ENCODE peak calls at places on chromosome 1, in nine cellular contexts. One of them, this sample, is unnamed.

GRCh38 chr1:12697406-12697805 is 18.5 kb upstream of the AADACL3 start:
- DNase-seq in hippocampal formation: no peak
- DNase-seq in Kasumi-1: no peak
- DNase-seq in neuronal stem cell: no peak
- DNase-seq in LoVo: no peak
- DNase-seq in activated CD8-positive, alpha-beta memory T cell treated with anti-CD3 and anti-CD28 coated beads for 24 hours: no peak
- DNase-seq in cardiac septum: no peak
- DNase-seq in CD8-positive, alpha-beta T cell: no peak
- DNase-seq in T-cell: no peak
- DNase-seq in this sample: no peak

GRCh38 chr1:146007048-146007784 is 10.8 kb upstream of the TXNIP start:
- DNase-seq in activated CD8-positive, alpha-beta memory T cell treated with anti-CD3 and anti-CD28 coated beads for 24 hours: peak
- DNase-seq in CD8-positive, alpha-beta T cell: peak
- DNase-seq in T-cell: peak
- DNase-seq in hippocampal formation: peak
- DNase-seq in cardiac septum: no peak
- DNase-seq in Kasumi-1: peak
- DNase-seq in neuronal stem cell: peak
- DNase-seq in LoVo: peak
- DNase-seq in this sample: peak

GRCh38 chr1:199113265-199113869 is 474.5 kb downstream of the PTPRC start:
- DNase-seq in CD8-positive, alpha-beta T cell: peak
- DNase-seq in neuronal stem cell: peak
- DNase-seq in hippocampal formation: peak
- DNase-seq in LoVo: peak
- DNase-seq in activated CD8-positive, alpha-beta memory T cell treated with anti-CD3 and anti-CD28 coated beads for 24 hours: peak
- DNase-seq in cardiac septum: peak
- DNase-seq in T-cell: peak
- DNase-seq in Kasumi-1: peak
- DNase-seq in this sample: peak

GRCh38 chr1:10056599-10056987 is 23.8 kb downstream of the UBE4B start:
- DNase-seq in T-cell: no peak
- DNase-seq in LoVo: no peak
- DNase-seq in neuronal stem cell: no peak
- DNase-seq in cardiac septum: no peak
- DNase-seq in Kasumi-1: no peak
- DNase-seq in activated CD8-positive, alpha-beta memory T cell treated with anti-CD3 and anti-CD28 coated beads for 24 hours: no peak
- DNase-seq in CD8-positive, alpha-beta T cell: no peak
- DNase-seq in hippocampal formation: no peak
- DNase-seq in this sample: no peak

GRCh38 chr1:220818421-220819173 is 31.9 kb downstream of the MTARC1 start:
- DNase-seq in cardiac septum: no peak
- DNase-seq in LoVo: no peak
- DNase-seq in T-cell: no peak
- DNase-seq in Kasumi-1: no peak
- DNase-seq in CD8-positive, alpha-beta T cell: no peak
- DNase-seq in activated CD8-positive, alpha-beta memory T cell treated with anti-CD3 and anti-CD28 coated beads for 24 hours: no peak
- DNase-seq in neuronal stem cell: no peak
- DNase-seq in hippocampal formation: no peak
- DNase-seq in this sample: no peak

GRCh38 chr1:6831368-6831767 is 46.1 kb downstream of the CAMTA1 start:
- DNase-seq in LoVo: no peak
- DNase-seq in CD8-positive, alpha-beta T cell: no peak
- DNase-seq in activated CD8-positive, alpha-beta memory T cell treated with anti-CD3 and anti-CD28 coated beads for 24 hours: no peak
- DNase-seq in Kasumi-1: no peak
- DNase-seq in hippocampal formation: no peak
- DNase-seq in neuronal stem cell: no peak
- DNase-seq in cardiac septum: no peak
- DNase-seq in T-cell: no peak
- DNase-seq in this sample: no peak

GRCh38 chr1:165945911-165946310 is 118.5 kb downstream of the UCK2 start:
- DNase-seq in neuronal stem cell: no peak
- DNase-seq in T-cell: no peak
- DNase-seq in LoVo: no peak
- DNase-seq in Kasumi-1: no peak
- DNase-seq in activated CD8-positive, alpha-beta memory T cell treated with anti-CD3 and anti-CD28 coated beads for 24 hours: no peak
- DNase-seq in hippocampal formation: no peak
- DNase-seq in cardiac septum: no peak
- DNase-seq in CD8-positive, alpha-beta T cell: no peak
- DNase-seq in this sample: no peak

GRCh38 chr1:231072054-231072453 is 32.0 kb upstream of the FAM89A start:
- DNase-seq in neuronal stem cell: no peak
- DNase-seq in hippocampal formation: no peak
- DNase-seq in CD8-positive, alpha-beta T cell: no peak
- DNase-seq in T-cell: no peak
- DNase-seq in activated CD8-positive, alpha-beta memory T cell treated with anti-CD3 and anti-CD28 coated beads for 24 hours: peak
- DNase-seq in cardiac septum: no peak
- DNase-seq in LoVo: no peak
- DNase-seq in Kasumi-1: no peak
- DNase-seq in this sample: no peak

GRCh38 chr1:80384960-80385359 is 1378.4 kb upstream of the ADGRL4 start:
- DNase-seq in neuronal stem cell: no peak
- DNase-seq in CD8-positive, alpha-beta T cell: no peak
- DNase-seq in hippocampal formation: no peak
- DNase-seq in Kasumi-1: no peak
- DNase-seq in cardiac septum: no peak
- DNase-seq in activated CD8-positive, alpha-beta memory T cell treated with anti-CD3 and anti-CD28 coated beads for 24 hours: no peak
- DNase-seq in LoVo: no peak
- DNase-seq in T-cell: no peak
- DNase-seq in this sample: no peak

GRCh38 chr1:154567386-154568164 is at the start of gene CHRNB2:
- DNase-seq in Kasumi-1: peak
- DNase-seq in CD8-positive, alpha-beta T cell: peak
- DNase-seq in neuronal stem cell: peak
- DNase-seq in hippocampal formation: peak
- DNase-seq in cardiac septum: peak
- DNase-seq in LoVo: peak
- DNase-seq in activated CD8-positive, alpha-beta memory T cell treated with anti-CD3 and anti-CD28 coated beads for 24 hours: peak
- DNase-seq in T-cell: peak
- DNase-seq in this sample: no peak

GRCh38 chr1:64392109-64392508 is 77.8 kb upstream of the CACHD1 start:
- DNase-seq in Kasumi-1: no peak
- DNase-seq in LoVo: no peak
- DNase-seq in activated CD8-positive, alpha-beta memory T cell treated with anti-CD3 and anti-CD28 coated beads for 24 hours: no peak
- DNase-seq in neuronal stem cell: peak
- DNase-seq in hippocampal formation: no peak
- DNase-seq in CD8-positive, alpha-beta T cell: no peak
- DNase-seq in cardiac septum: no peak
- DNase-seq in T-cell: no peak
- DNase-seq in this sample: no peak

GRCh38 chr1:2165636-2166035 is 28.9 kb downstream of the FAAP20 start:
- DNase-seq in LoVo: no peak
- DNase-seq in CD8-positive, alpha-beta T cell: no peak
- DNase-seq in hippocampal formation: no peak
- DNase-seq in T-cell: no peak
- DNase-seq in activated CD8-positive, alpha-beta memory T cell treated with anti-CD3 and anti-CD28 coated beads for 24 hours: no peak
- DNase-seq in neuronal stem cell: no peak
- DNase-seq in Kasumi-1: no peak
- DNase-seq in cardiac septum: no peak
- DNase-seq in this sample: no peak

GRCh38 chr1:100277866-100278265 is 11.8 kb downstream of the RTCA start:
- DNase-seq in Kasumi-1: no peak
- DNase-seq in T-cell: no peak
- DNase-seq in LoVo: no peak
- DNase-seq in CD8-positive, alpha-beta T cell: no peak
- DNase-seq in neuronal stem cell: no peak
- DNase-seq in activated CD8-positive, alpha-beta memory T cell treated with anti-CD3 and anti-CD28 coated beads for 24 hours: no peak
- DNase-seq in hippocampal formation: no peak
- DNase-seq in cardiac septum: no peak
- DNase-seq in this sample: no peak

GRCh38 chr1:222736972-222737371 is at the start of gene FAM177B:
- DNase-seq in CD8-positive, alpha-beta T cell: no peak
- DNase-seq in activated CD8-positive, alpha-beta memory T cell treated with anti-CD3 and anti-CD28 coated beads for 24 hours: no peak
- DNase-seq in T-cell: no peak
- DNase-seq in neuronal stem cell: no peak
- DNase-seq in Kasumi-1: no peak
- DNase-seq in hippocampal formation: no peak
- DNase-seq in LoVo: peak
- DNase-seq in cardiac septum: no peak
- DNase-seq in this sample: no peak

GRCh38 chr1:153678519-153679336 is at the start of gene NPR1:
- DNase-seq in cardiac septum: peak
- DNase-seq in LoVo: no peak
- DNase-seq in activated CD8-positive, alpha-beta memory T cell treated with anti-CD3 and anti-CD28 coated beads for 24 hours: peak
- DNase-seq in hippocampal formation: no peak
- DNase-seq in neuronal stem cell: no peak
- DNase-seq in CD8-positive, alpha-beta T cell: no peak
- DNase-seq in Kasumi-1: no peak
- DNase-seq in T-cell: peak
- DNase-seq in this sample: no peak

GRCh38 chr1:67655581-67655980 is 29.4 kb upstream of the GADD45A start:
- DNase-seq in hippocampal formation: no peak
- DNase-seq in Kasumi-1: no peak
- DNase-seq in neuronal stem cell: no peak
- DNase-seq in cardiac septum: no peak
- DNase-seq in LoVo: no peak
- DNase-seq in T-cell: no peak
- DNase-seq in CD8-positive, alpha-beta T cell: no peak
- DNase-seq in activated CD8-positive, alpha-beta memory T cell treated with anti-CD3 and anti-CD28 coated beads for 24 hours: no peak
- DNase-seq in this sample: no peak

GRCh38 chr1:202274611-202275010 is 67.1 kb downstream of the UBE2T start:
- DNase-seq in activated CD8-positive, alpha-beta memory T cell treated with anti-CD3 and anti-CD28 coated beads for 24 hours: peak
- DNase-seq in cardiac septum: no peak
- DNase-seq in LoVo: no peak
- DNase-seq in T-cell: no peak
- DNase-seq in hippocampal formation: no peak
- DNase-seq in Kasumi-1: peak
- DNase-seq in CD8-positive, alpha-beta T cell: peak
- DNase-seq in neuronal stem cell: no peak
- DNase-seq in this sample: peak

GRCh38 chr1:217482356-217483102 is 148.4 kb downstream of the GPATCH2 start:
- DNase-seq in CD8-positive, alpha-beta T cell: no peak
- DNase-seq in hippocampal formation: no peak
- DNase-seq in T-cell: no peak
- DNase-seq in activated CD8-positive, alpha-beta memory T cell treated with anti-CD3 and anti-CD28 coated beads for 24 hours: peak
- DNase-seq in Kasumi-1: peak
- DNase-seq in cardiac septum: no peak
- DNase-seq in neuronal stem cell: no peak
- DNase-seq in LoVo: no peak
- DNase-seq in this sample: peak

GRCh38 chr1:115642168-115643072 is 650 bp downstream of the VANGL1 start:
- DNase-seq in neuronal stem cell: peak
- DNase-seq in Kasumi-1: peak
- DNase-seq in hippocampal formation: no peak
- DNase-seq in T-cell: no peak
- DNase-seq in cardiac septum: no peak
- DNase-seq in activated CD8-positive, alpha-beta memory T cell treated with anti-CD3 and anti-CD28 coated beads for 24 hours: peak
- DNase-seq in LoVo: peak
- DNase-seq in CD8-positive, alpha-beta T cell: no peak
- DNase-seq in this sample: no peak

GRCh38 chr1:169259816-169260215 is 107.8 kb downstream of the NME7 start:
- DNase-seq in Kasumi-1: peak
- DNase-seq in T-cell: no peak
- DNase-seq in activated CD8-positive, alpha-beta memory T cell treated with anti-CD3 and anti-CD28 coated beads for 24 hours: no peak
- DNase-seq in LoVo: no peak
- DNase-seq in cardiac septum: no peak
- DNase-seq in neuronal stem cell: no peak
- DNase-seq in hippocampal formation: no peak
- DNase-seq in CD8-positive, alpha-beta T cell: no peak
- DNase-seq in this sample: no peak

GRCh38 chr1:33342041-33342723 is 21.3 kb upstream of the A3GALT2 start:
- DNase-seq in activated CD8-positive, alpha-beta memory T cell treated with anti-CD3 and anti-CD28 coated beads for 24 hours: no peak
- DNase-seq in hippocampal formation: peak
- DNase-seq in CD8-positive, alpha-beta T cell: no peak
- DNase-seq in neuronal stem cell: peak
- DNase-seq in cardiac septum: no peak
- DNase-seq in T-cell: no peak
- DNase-seq in LoVo: no peak
- DNase-seq in Kasumi-1: no peak
- DNase-seq in this sample: no peak

GRCh38 chr1:180970333-180971079 is 52.2 kb downstream of the STX6 start:
- DNase-seq in neuronal stem cell: no peak
- DNase-seq in LoVo: no peak
- DNase-seq in Kasumi-1: no peak
- DNase-seq in activated CD8-positive, alpha-beta memory T cell treated with anti-CD3 and anti-CD28 coated beads for 24 hours: no peak
- DNase-seq in CD8-positive, alpha-beta T cell: no peak
- DNase-seq in T-cell: no peak
- DNase-seq in cardiac septum: peak
- DNase-seq in hippocampal formation: no peak
- DNase-seq in this sample: no peak

GRCh38 chr1:50605186-50605875 is 182.1 kb upstream of the DMRTA2 start:
- DNase-seq in hippocampal formation: no peak
- DNase-seq in Kasumi-1: peak
- DNase-seq in cardiac septum: no peak
- DNase-seq in LoVo: peak
- DNase-seq in neuronal stem cell: no peak
- DNase-seq in CD8-positive, alpha-beta T cell: no peak
- DNase-seq in T-cell: no peak
- DNase-seq in activated CD8-positive, alpha-beta memory T cell treated with anti-CD3 and anti-CD28 coated beads for 24 hours: no peak
- DNase-seq in this sample: peak

GRCh38 chr1:10299174-10299573 is 88.8 kb downstream of the KIF1B start:
- DNase-seq in activated CD8-positive, alpha-beta memory T cell treated with anti-CD3 and anti-CD28 coated beads for 24 hours: no peak
- DNase-seq in hippocampal formation: no peak
- DNase-seq in LoVo: no peak
- DNase-seq in cardiac septum: no peak
- DNase-seq in T-cell: no peak
- DNase-seq in Kasumi-1: no peak
- DNase-seq in CD8-positive, alpha-beta T cell: no peak
- DNase-seq in neuronal stem cell: no peak
- DNase-seq in this sample: no peak

GRCh38 chr1:6354659-6355317 is 38.8 kb downstream of the ACOT7 start:
- DNase-seq in T-cell: no peak
- DNase-seq in Kasumi-1: no peak
- DNase-seq in neuronal stem cell: no peak
- DNase-seq in LoVo: no peak
- DNase-seq in activated CD8-positive, alpha-beta memory T cell treated with anti-CD3 and anti-CD28 coated beads for 24 hours: no peak
- DNase-seq in hippocampal formation: no peak
- DNase-seq in CD8-positive, alpha-beta T cell: no peak
- DNase-seq in cardiac septum: no peak
- DNase-seq in this sample: no peak

GRCh38 chr1:6460349-6461236 is 5.4 kb downstream of the TNFRSF25 start:
- DNase-seq in Kasumi-1: no peak
- DNase-seq in cardiac septum: no peak
- DNase-seq in LoVo: no peak
- DNase-seq in activated CD8-positive, alpha-beta memory T cell treated with anti-CD3 and anti-CD28 coated beads for 24 hours: peak
- DNase-seq in neuronal stem cell: no peak
- DNase-seq in hippocampal formation: no peak
- DNase-seq in CD8-positive, alpha-beta T cell: peak
- DNase-seq in T-cell: peak
- DNase-seq in this sample: no peak

GRCh38 chr1:108502624-108503023 is 52.5 kb downstream of the NBPF6 start:
- DNase-seq in CD8-positive, alpha-beta T cell: no peak
- DNase-seq in cardiac septum: no peak
- DNase-seq in LoVo: peak
- DNase-seq in T-cell: no peak
- DNase-seq in hippocampal formation: no peak
- DNase-seq in Kasumi-1: no peak
- DNase-seq in neuronal stem cell: no peak
- DNase-seq in activated CD8-positive, alpha-beta memory T cell treated with anti-CD3 and anti-CD28 coated beads for 24 hours: no peak
- DNase-seq in this sample: no peak

GRCh38 chr1:56647106-56647505 is 2.0 kb downstream of the PRKAA2 start:
- DNase-seq in CD8-positive, alpha-beta T cell: no peak
- DNase-seq in activated CD8-positive, alpha-beta memory T cell treated with anti-CD3 and anti-CD28 coated beads for 24 hours: no peak
- DNase-seq in hippocampal formation: no peak
- DNase-seq in neuronal stem cell: no peak
- DNase-seq in Kasumi-1: no peak
- DNase-seq in LoVo: no peak
- DNase-seq in cardiac septum: no peak
- DNase-seq in T-cell: no peak
- DNase-seq in this sample: no peak

GRCh38 chr1:117607471-117607870 is 1.6 kb downstream of the TENT5C start:
- DNase-seq in activated CD8-positive, alpha-beta memory T cell treated with anti-CD3 and anti-CD28 coated beads for 24 hours: peak
- DNase-seq in neuronal stem cell: peak
- DNase-seq in hippocampal formation: no peak
- DNase-seq in LoVo: no peak
- DNase-seq in Kasumi-1: peak
- DNase-seq in T-cell: peak
- DNase-seq in cardiac septum: no peak
- DNase-seq in CD8-positive, alpha-beta T cell: peak
- DNase-seq in this sample: no peak

GRCh38 chr1:245678866-245679411 is 524.2 kb downstream of the KIF26B start:
- DNase-seq in activated CD8-positive, alpha-beta memory T cell treated with anti-CD3 and anti-CD28 coated beads for 24 hours: no peak
- DNase-seq in CD8-positive, alpha-beta T cell: peak
- DNase-seq in neuronal stem cell: no peak
- DNase-seq in Kasumi-1: no peak
- DNase-seq in T-cell: no peak
- DNase-seq in cardiac septum: peak
- DNase-seq in LoVo: no peak
- DNase-seq in hippocampal formation: no peak
- DNase-seq in this sample: no peak

GRCh38 chr1:116988908-116989307 is 12.7 kb upstream of the CD101 start:
- DNase-seq in T-cell: no peak
- DNase-seq in neuronal stem cell: no peak
- DNase-seq in CD8-positive, alpha-beta T cell: no peak
- DNase-seq in LoVo: no peak
- DNase-seq in Kasumi-1: no peak
- DNase-seq in activated CD8-positive, alpha-beta memory T cell treated with anti-CD3 and anti-CD28 coated beads for 24 hours: no peak
- DNase-seq in cardiac septum: no peak
- DNase-seq in hippocampal formation: no peak
- DNase-seq in this sample: no peak